ENCODE peak calls at places on chromosomes 4 and X, in five cellular contexts. A is smooth muscle cell of the brain vasculature, L is MCF 10A, Z is non-pigmented ciliary epithelial cell, S is cardiac muscle cell. H is an unnamed sample.
A peak's percentile ranks its signal among the peaks of the same experiment; 100 is the strongest.

GRCh38 chr4:62133977-62134376 is 933.9 kb downstream of the ADGRL3 start:
- DNase-seq in A (no peak), S (no peak), L (no peak), Z (no peak), H (no peak)

GRCh38 chrX:63812826-63813225 is 27.8 kb upstream of the ARHGEF9 start:
- DNase-seq in Z (no peak), S (no peak), L (no peak), A (no peak), H (no peak)

GRCh38 chr4:176002007-176002623 is 63.5 kb upstream of the WDR17 start:
- DNase-seq in A (no peak), Z (no peak), L (peak; percentile 12), S (no peak), H (no peak)

GRCh38 chrX:22159071-22159470 is 113.6 kb upstream of the CBLL2 start:
- DNase-seq in L (peak; percentile 33), A (no peak), Z (no peak), S (peak; percentile 72), H (no peak)

GRCh38 chr4:77599378-77599777 is 6.2 kb upstream of the CXCL13 start:
- DNase-seq in S (peak; percentile 68), A (no peak), L (peak; percentile 72), Z (no peak), H (no peak)

GRCh38 chr4:21476753-21477152 is 471.8 kb downstream of the KCNIP4 start:
- DNase-seq in Z (no peak), A (no peak), L (peak; percentile 63), S (peak; percentile 7), H (no peak)

GRCh38 chr4:168524897-168525296 is 28.0 kb downstream of the PALLD start:
- DNase-seq in L (no peak), S (no peak), A (no peak), Z (no peak), H (no peak)

GRCh38 chr4:88018471-88018870 is 11.0 kb downstream of the PKD2 start:
- DNase-seq in L (no peak), S (peak; percentile 87), A (no peak), Z (no peak), H (no peak)

GRCh38 chr4:83852085-83852451 is 316.2 kb downstream of the GPAT3 start:
- DNase-seq in Z (peak; percentile 72), A (no peak), S (peak; percentile 6), L (peak; percentile 28), H (no peak)

GRCh38 chrX:3738489-3738888 is 25.0 kb upstream of the PRKX start:
- DNase-seq in Z (no peak), S (no peak), A (no peak), L (no peak), H (no peak)

GRCh38 chrX:31266172-31267076 is 194.6 kb upstream of the FTHL17 start:
- DNase-seq in A (peak; percentile 6), Z (no peak), S (peak; percentile 24), L (peak; percentile 53), H (no peak)

GRCh38 chr4:12852338-12853307 is 631.5 kb downstream of the RAB28 start:
- DNase-seq in L (peak; percentile 85), S (peak; percentile 78), Z (peak; percentile 31), A (peak; percentile 2), H (no peak)

GRCh38 chr4:72977936-72978485 is 91.5 kb downstream of the COX18 start:
- DNase-seq in S (no peak), Z (no peak), A (no peak), L (no peak), H (no peak)

GRCh38 chrX:137574784-137575298 is 8.9 kb downstream of the ZIC3 start:
- DNase-seq in Z (no peak), L (no peak), A (no peak), S (no peak), H (no peak)

GRCh38 chr4:70722199-70722791 is 531 bp downstream of the RUFY3 start:
- DNase-seq in S (peak; percentile 66), A (no peak), L (no peak), Z (no peak), H (no peak)